ENCODE peak calls at places on chromosomes 2 and 18, in four cellular contexts. Y is K562; G is CD4-positive, alpha-beta memory T cell; R is IMR-90. Z is an unnamed sample.

GRCh38 chr2:46723346-46723745 is 192.3 kb downstream of the MCFD2 start:
- DNase-seq in G (no peak), Y (no peak), R (no peak), Z (no peak)

GRCh38 chr2:11656671-11657101 is 13.3 kb downstream of the NTSR2 start:
- DNase-seq in G (no peak), Y (peak; percentile 48), R (no peak), Z (no peak)

GRCh38 chr2:96527990-96528679 is 8.4 kb upstream of the ARID5A start:
- DNase-seq in G (no peak), R (peak; percentile 60), Y (no peak), Z (peak; percentile 60)

GRCh38 chr2:221176666-221177065 is 395.4 kb downstream of the EPHA4 start:
- DNase-seq in G (no peak), Y (no peak), R (no peak), Z (no peak)

GRCh38 chr2:61017556-61018318 is at the start of the genes PEX13 and PUS10:
- DNase-seq in Y (peak; percentile 80), R (peak; percentile 69), G (no peak), Z (peak; percentile 77)

GRCh38 chr18:67794512-67794911 is 278.0 kb upstream of the DSEL start:
- DNase-seq in G (no peak), Y (no peak), R (peak; percentile 51), Z (peak; percentile 65)

GRCh38 chr18:23231340-23232021 is 96.2 kb downstream of the CABLES1 start:
- DNase-seq in G (peak; percentile 75), R (peak; percentile 92), Y (no peak), Z (peak; percentile 98)

GRCh38 chr18:73986711-73987110 is 160.9 kb downstream of the FBXO15 start:
- DNase-seq in G (no peak), R (no peak), Y (no peak), Z (no peak)

GRCh38 chr2:86785456-86785855 is 5.3 kb downstream of the CD8A start:
- DNase-seq in G (no peak), R (no peak), Y (no peak), Z (no peak)

GRCh38 chr2:122168799-122169198 is 413.3 kb downstream of the TSN start:
- DNase-seq in G (no peak), R (no peak), Y (no peak), Z (no peak)

GRCh38 chr2:172261292-172261691 is 158.6 kb upstream of the DLX2 start:
- DNase-seq in G (no peak), R (no peak), Y (no peak), Z (no peak)

GRCh38 chr2:205024822-205025518 is 479.7 kb downstream of the PARD3B start:
- DNase-seq in R (peak; percentile 98), G (no peak), Y (peak; percentile 52), Z (peak; percentile 96)

GRCh38 chr2:202965810-202966454 is 48.7 kb upstream of the NBEAL1 start:
- DNase-seq in Y (peak; percentile 53), G (no peak), R (peak; percentile 63), Z (peak; percentile 69)

GRCh38 chr18:22816266-22817176 is 116.6 kb upstream of the RBBP8 start:
- DNase-seq in Y (no peak), G (no peak), R (no peak), Z (no peak)

GRCh38 chr2:127530245-127531132 is 4.2 kb upstream of the IWS1 start:
- DNase-seq in G (no peak), R (no peak), Y (no peak), Z (no peak)

GRCh38 chr2:161681043-161681442 is 56.8 kb downstream of the SLC4A10 start:
- DNase-seq in G (no peak), R (no peak), Y (no peak), Z (peak; percentile 1)

GRCh38 chr2:1750935-1751767 is 6.8 kb upstream of the PXDN start:
- DNase-seq in R (peak; percentile 86), G (peak; percentile 19), Y (peak; percentile 47), Z (peak; percentile 75)

GRCh38 chr2:29047083-29047840 is 27.1 kb downstream of the PCARE start:
- DNase-seq in G (no peak), Y (no peak), R (no peak), Z (no peak)

GRCh38 chr2:71929482-71929772 is 218.2 kb downstream of the CYP26B1 start:
- DNase-seq in R (no peak), Y (no peak), G (no peak), Z (no peak)

GRCh38 chr2:27653397-27653796 is 10.0 kb downstream of the SUPT7L start:
- DNase-seq in G (no peak), Y (no peak), R (peak; percentile 43), Z (peak; percentile 72)

GRCh38 chr2:81324046-81324445 is 1019.5 kb upstream of the LRRTM1 start:
- DNase-seq in R (no peak), Y (no peak), G (no peak), Z (no peak)

GRCh38 chr2:226475650-226476049 is 324.0 kb downstream of the IRS1 start:
- DNase-seq in R (peak; percentile 78), G (no peak), Y (no peak), Z (peak; percentile 52)

GRCh38 chr2:199955007-199955338 is 318 bp downstream of the TYW5 start:
- DNase-seq in R (no peak), G (no peak), Y (no peak), Z (no peak)

GRCh38 chr2:105272176-105272575 is 30.6 kb downstream of the GPR45 start:
- DNase-seq in R (no peak), G (no peak), Y (no peak), Z (no peak)

GRCh38 chr2:120575966-120576365 is 159.7 kb upstream of the GLI2 start:
- DNase-seq in Y (no peak), G (no peak), R (no peak), Z (no peak)

GRCh38 chr2:56687169-56687568 is 503.4 kb downstream of the CCDC85A start:
- DNase-seq in Y (no peak), R (no peak), G (no peak), Z (peak; percentile 7)

GRCh38 chr2:105671156-105671555 is 73.6 kb upstream of the NCK2 start:
- DNase-seq in R (peak; percentile 24), G (no peak), Y (no peak), Z (no peak)

GRCh38 chr18:63788447-63789096 is 13.4 kb downstream of the SERPINB7 start:
- DNase-seq in Y (no peak), G (no peak), R (peak; percentile 96), Z (peak; percentile 92)

GRCh38 chr2:15311201-15311882 is 249.8 kb downstream of the NBAS start:
- DNase-seq in R (no peak), Y (no peak), G (peak; percentile 6), Z (no peak)

GRCh38 chr2:164841719-164842623 is at the start of gene COBLL1:
- DNase-seq in G (peak; percentile 10), Y (peak; percentile 39), R (peak; percentile 41), Z (peak; percentile 56)

GRCh38 chr18:44079602-44080001 is 601.1 kb upstream of the SETBP1 start:
- DNase-seq in Y (no peak), R (peak; percentile 70), G (no peak), Z (peak; percentile 79)

GRCh38 chr18:44080054-44080453 is 600.6 kb upstream of the SETBP1 start:
- DNase-seq in G (no peak), Y (no peak), R (no peak), Z (no peak)

DNA sequence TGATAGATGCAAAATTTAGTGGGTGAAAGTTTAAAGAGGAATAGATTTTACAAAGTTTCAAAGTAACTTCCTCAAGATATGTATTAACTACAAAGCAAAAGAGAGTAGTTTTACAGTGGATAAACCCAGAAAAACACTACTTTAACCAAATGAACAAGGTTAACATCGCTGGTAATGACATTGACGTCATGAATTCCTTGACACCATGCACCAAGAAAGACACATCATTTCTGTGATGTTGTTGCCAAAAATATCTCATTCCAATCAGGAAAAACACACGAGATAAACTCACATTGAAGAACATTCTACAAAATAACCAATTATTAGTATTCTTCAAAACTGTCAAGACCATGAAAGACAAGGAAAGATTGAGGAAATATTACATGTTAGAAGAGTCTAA is 605.6 kb upstream of the SETBP1 start:
- DNase-seq in R (no peak), G (no peak), Y (no peak), Z (no peak)
- H3K36me3 ChIP-seq in R (no peaks in the 10 kb centered on the region), G (no peaks in the 10 kb centered on the region), Y (no peaks in the 10 kb centered on the region), Z (no peaks in the 10 kb centered on the region)

DNA sequence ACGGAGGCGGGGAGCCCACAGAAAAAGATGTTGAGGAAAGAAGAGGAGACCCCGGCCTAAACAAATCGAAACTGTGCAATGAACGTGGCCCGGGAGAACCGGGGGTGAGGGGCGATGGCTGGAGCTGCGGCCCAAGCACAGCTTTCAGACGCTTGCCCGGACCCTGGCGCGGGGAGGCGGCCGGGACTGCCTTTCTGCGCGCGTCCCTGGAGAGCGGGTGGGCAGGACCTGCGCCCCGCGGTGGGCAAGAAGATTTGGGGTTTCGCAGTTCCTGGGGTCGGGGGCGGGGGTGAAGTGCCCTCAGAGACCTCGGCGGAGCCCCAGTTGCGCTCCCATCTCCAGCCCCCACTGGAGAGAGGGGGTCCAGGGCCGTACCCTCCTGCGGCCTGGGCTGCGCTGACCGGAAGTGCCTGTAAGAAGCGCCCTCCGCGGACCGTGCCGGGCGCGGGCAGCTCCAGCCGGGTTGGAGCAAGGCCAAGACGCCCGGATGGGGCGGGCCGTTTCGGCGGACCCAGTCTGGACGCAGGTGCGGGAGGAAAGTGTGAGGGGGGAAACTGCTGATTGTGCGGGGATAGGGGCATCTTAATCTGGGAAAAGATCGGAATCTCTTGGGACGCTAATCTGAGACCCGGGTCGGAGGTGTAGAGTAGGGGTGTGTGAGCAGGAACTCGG is 11.6 kb downstream of the EN1 start:
- DNase-seq in G (no peak), Y (no peak), R (no peak), Z (no peak)
- H3K27me3 ChIP-seq in G (peaks cover 46% of the 10 kb centered on the region), Y (no peaks in the 10 kb centered on the region), R (peaks cover 90% of the 10 kb centered on the region), Z (peaks cover 95% of the 10 kb centered on the region)

DNA sequence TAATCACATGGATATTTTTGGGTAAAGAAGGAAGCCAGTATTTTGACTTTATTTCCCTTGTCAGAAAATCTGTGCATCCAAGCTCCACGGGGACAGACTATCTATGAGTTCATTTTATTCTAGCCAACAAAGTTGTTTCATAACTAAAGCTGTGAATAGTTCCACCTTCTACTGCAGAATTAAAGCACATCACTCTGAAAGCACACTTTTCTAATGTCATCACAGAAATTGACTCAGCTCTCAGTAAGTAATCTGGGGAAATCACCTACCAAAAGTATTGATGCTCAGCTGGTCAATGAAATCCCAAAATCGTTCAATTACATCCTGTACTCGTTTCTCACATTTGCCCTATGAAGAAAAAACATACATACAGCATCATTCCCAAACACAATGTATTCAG is 19.1 kb downstream of the IAH1 start:
- DNase-seq in G (no peak), R (no peak), Y (no peak), Z (no peak)
- H3K36me3 ChIP-seq in G (peaks cover 80% of the 10 kb centered on the region), R (peaks cover 49% of the 10 kb centered on the region), Y (peaks cover 86% of the 10 kb centered on the region), Z (peaks cover 76% of the 10 kb centered on the region)

DNA sequence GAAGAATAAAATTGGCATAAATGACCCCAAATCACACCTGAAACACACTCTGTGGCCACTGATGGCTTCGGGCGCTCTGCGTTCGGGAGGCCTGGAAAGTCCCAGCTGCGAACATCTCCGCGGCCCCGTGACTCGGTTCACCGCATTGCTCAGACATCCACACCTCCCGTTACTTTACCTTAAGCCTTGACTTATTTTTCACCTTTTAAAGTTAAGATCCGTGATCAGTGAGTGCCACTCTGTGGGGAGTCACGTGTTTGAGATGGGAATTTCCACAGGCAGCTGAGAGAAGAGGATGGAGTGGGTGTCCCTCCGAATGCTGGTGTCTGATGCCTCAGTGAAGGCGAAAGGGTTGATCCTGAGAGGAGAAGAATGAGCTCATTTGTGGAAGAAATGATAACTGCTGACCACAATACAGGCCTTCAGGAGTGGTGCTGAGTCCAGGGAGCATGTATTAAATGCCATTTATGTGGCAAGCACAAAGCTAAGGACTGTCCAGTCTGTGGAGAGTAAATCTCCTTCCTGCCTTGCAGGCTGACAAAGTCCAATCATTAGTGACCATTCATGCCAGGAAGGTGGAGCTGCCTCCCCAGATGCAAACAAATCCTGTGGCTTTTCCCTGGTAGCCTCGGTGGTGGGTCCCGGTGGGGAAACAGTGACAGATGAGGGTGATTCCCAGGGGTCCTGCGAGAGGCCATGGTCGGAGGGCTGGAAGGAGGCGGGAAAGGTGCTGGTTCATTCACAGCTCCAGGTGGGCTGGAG is 168.8 kb downstream of the RTP5 start:
- DNase-seq in R (no peak), G (no peak), Y (no peak), Z (no peak)
- H3K27me3 ChIP-seq in R (peaks cover 87% of the 10 kb centered on the region), G (no peaks in the 10 kb centered on the region), Y (peaks cover 44% of the 10 kb centered on the region), Z (peaks cover 22% of the 10 kb centered on the region)

GRCh38 chr2:95086017-95086416 is 35.6 kb downstream of the MRPS5 start:
- DNase-seq in Y (no peak), G (no peak), R (no peak), Z (no peak)
- H3K36me3 ChIP-seq in Y (peaks cover 54% of the 10 kb centered on the region), G (peaks cover 11% of the 10 kb centered on the region), R (peaks cover 24% of the 10 kb centered on the region), Z (peaks cover 39% of the 10 kb centered on the region)